ENCODE peak calls at places on chromosome 4, in six cellular contexts. Q is fibroblast of the aortic adventitia, Y is lung, T is dorsolateral prefrontal cortex, O is WERI-Rb-1, M is H9. I is an unnamed sample.

GRCh38 chr4:110615366-110616161 is 7.3 kb downstream of the PITX2 start:
- DNase-seq in Q (no peak), O (no peak), M (peak; percentile 78), T (no peak), Y (no peak), I (no peak)

GRCh38 chr4:27278615-27279014 is 418.0 kb downstream of the STIM2 start:
- DNase-seq in Y (no peak), M (peak; percentile 46), Q (peak; percentile 62), T (no peak), O (no peak), I (no peak)

GRCh38 chr4:85147481-85148076 is 181.1 kb upstream of the WDFY3 start:
- DNase-seq in M (peak; percentile 35), T (peak; percentile 56), O (peak; percentile 44), Q (peak; percentile 79), Y (no peak), I (peak; percentile 53)

GRCh38 chr4:55545133-55545532 is 1.6 kb downstream of the CLOCK start:
- DNase-seq in Y (no peak), T (no peak), M (no peak), O (no peak), Q (peak; percentile 27), I (no peak)

GRCh38 chr4:157992038-157992706 is 180.7 kb downstream of the GASK1B start:
- DNase-seq in T (no peak), O (peak; percentile 46), Q (peak; percentile 93), M (no peak), Y (peak; percentile 53), I (peak; percentile 50)

GRCh38 chr4:3062466-3062865 is 11.9 kb downstream of the HTT-AS start:
- DNase-seq in M (no peak), T (no peak), Q (peak; percentile 37), Y (no peak), O (no peak), I (no peak)

GRCh38 chr4:184434496-184435066 is 39.8 kb downstream of the IRF2 start:
- DNase-seq in T (no peak), Y (no peak), Q (no peak), M (no peak), O (no peak), I (no peak)

GRCh38 chr4:176444741-176445140 is 125.0 kb downstream of the SPCS3 start:
- DNase-seq in M (no peak), Y (no peak), Q (peak; percentile 90), O (no peak), T (no peak), I (no peak)

GRCh38 chr4:6362896-6363295 is 93.2 kb downstream of the WFS1 start:
- DNase-seq in Y (no peak), M (peak; percentile 73), Q (peak; percentile 18), O (no peak), T (no peak), I (no peak)

GRCh38 chr4:13783800-13784411 is 156.4 kb upstream of the BOD1L1 start:
- DNase-seq in M (no peak), O (no peak), Y (no peak), Q (peak; percentile 6), T (peak; percentile 82), I (no peak)

GRCh38 chr4:141763373-141763772 is 127.0 kb downstream of the IL15 start:
- DNase-seq in Q (no peak), O (no peak), M (no peak), T (no peak), Y (no peak), I (no peak)

GRCh38 chr4:140711910-140712309 is 44.3 kb downstream of the TBC1D9 start:
- DNase-seq in O (no peak), Q (no peak), Y (no peak), M (no peak), T (no peak), I (no peak)

GRCh38 chr4:185518494-185518893 is 16.8 kb downstream of the PDLIM3 start:
- DNase-seq in Y (no peak), O (no peak), M (no peak), Q (no peak), T (no peak), I (no peak)

GRCh38 chr4:103424853-103425252 is 226.7 kb upstream of the CENPE start:
- DNase-seq in M (no peak), Y (no peak), Q (no peak), O (no peak), T (no peak), I (no peak)

GRCh38 chr4:70913947-70914445 is 11.8 kb downstream of the MOB1B start:
- DNase-seq in T (no peak), Y (no peak), O (no peak), Q (no peak), M (no peak), I (no peak)

GRCh38 chr4:183610613-183611012 is 48.4 kb downstream of the RWDD4 start:
- DNase-seq in M (no peak), T (no peak), Q (peak; percentile 33), O (no peak), Y (peak; percentile 33), I (no peak)

GRCh38 chr4:19880205-19880604 is 371.5 kb upstream of the SLIT2 start:
- DNase-seq in Q (peak; percentile 2), T (no peak), O (no peak), Y (no peak), M (no peak), I (no peak)

GRCh38 chr4:95080969-95081368 is 323.2 kb downstream of the BMPR1B start:
- DNase-seq in Q (no peak), M (no peak), Y (no peak), O (no peak), T (no peak), I (no peak)

DNA sequence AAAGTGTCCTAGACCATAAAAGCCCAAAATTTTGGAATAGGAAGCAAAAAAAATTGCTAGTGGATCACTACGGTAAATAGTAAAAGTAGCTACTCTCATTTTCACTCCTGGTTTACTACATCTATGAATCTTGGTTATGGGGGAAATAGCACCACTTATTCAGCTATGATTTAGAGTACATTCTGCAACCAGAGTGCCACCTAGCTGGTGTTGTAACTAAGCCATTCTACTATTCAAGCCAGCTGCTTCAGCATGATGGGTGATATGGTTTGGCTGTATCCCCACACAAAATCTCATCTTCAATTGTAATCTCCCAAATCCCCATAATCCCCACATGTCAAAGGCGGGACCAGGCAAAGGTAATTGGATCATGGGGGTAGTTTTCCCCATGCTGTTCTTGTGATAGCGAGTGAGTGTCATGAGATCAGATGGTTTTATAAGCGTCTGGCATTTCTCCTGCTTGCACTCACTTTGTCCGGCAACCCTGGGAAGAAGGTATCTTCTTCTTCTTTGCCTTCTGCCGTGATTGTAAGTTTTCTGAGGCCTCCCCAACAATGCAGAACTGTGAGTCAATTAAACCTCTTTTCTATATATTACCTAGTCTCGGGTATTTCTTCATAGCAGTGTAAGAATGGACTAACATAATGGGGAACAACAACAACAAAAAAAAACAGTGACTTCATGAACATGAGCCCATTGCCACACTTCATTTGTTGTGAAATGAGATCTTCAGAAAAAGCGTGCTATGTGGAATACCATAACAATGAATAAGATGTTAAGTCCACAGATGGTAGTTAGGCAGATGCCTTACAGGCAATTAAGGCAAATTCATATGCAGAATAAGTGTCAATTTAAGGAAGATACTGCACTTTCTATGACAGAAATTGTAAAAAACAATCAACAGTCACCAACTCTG is 280.1 kb downstream of the PABPC4L start:
- DNase-seq in M (no peak), T (no peak), O (peak; percentile 82), Y (no peak), Q (peak; percentile 36), I (peak; percentile 11)
- TF ChIP-seq CTCF in M (no peak), T (no peak), O (peak; percentile 63), Y (no peak), Q (peak; percentile 32), I (peak; percentile 56)

GRCh38 chr4:170243662-170244288 is 154.0 kb upstream of the AADAT start:
- DNase-seq in O (no peak), T (no peak), M (no peak), Q (no peak), Y (no peak), I (no peak)
- TF ChIP-seq CTCF in O (no peak), T (no peak), M (no peak), Q (no peak), Y (no peak), I (no peak)

GRCh38 chr4:118034061-118034785 is at the start of gene NDST3:
- DNase-seq in M (peak; percentile 74), O (peak; percentile 90), Q (peak; percentile 17), T (peak; percentile 86), Y (peak; percentile 55), I (peak; percentile 86)
- TF ChIP-seq CTCF in M (peak; percentile 81), O (peak; percentile 86), Q (no peak), T (peak; percentile 70), Y (no peak), I (peak; percentile 91)

GRCh38 chr4:144318797-144319196 is 178.3 kb upstream of the GYPA start:
- DNase-seq in M (no peak), Y (no peak), T (no peak), Q (no peak), O (no peak), I (no peak)
- TF ChIP-seq CTCF in M (peak; percentile 43), Y (no peak), T (no peak), Q (no peak), O (peak; percentile 18), I (peak; percentile 8)

DNA sequence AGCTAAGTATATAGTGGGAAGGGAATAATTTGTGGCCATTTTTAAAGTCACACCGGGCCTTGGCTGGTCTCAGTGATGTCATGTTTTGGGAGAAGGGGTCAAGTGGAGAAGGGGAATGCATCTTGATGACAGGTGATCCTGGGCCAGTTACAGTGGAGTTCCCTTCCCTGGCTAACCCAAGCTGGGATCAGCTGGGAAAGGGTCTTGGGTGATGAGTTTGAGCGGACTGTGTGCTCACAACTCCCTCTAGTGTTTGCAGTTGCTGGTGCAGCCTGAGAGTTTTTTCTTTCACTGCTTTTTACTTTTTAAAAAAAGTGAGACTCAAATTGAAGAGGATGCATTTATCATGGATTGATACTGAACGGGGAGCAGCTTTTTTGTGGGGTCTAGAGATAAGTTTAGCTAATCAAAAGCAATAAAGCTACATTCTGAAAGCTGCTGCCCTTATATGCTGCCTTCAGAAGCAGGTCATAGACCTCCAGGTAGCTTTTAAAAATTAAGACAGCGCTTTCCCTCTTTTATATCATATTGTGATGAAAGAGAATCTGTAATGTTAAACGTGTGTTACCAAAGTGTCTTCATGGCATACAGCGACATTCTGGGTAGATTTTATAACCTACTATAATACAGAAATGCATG is 164.7 kb downstream of the DCLK2 start:
- DNase-seq in M (peak; percentile 58), O (peak; percentile 60), Q (peak; percentile 66), Y (no peak), T (no peak), I (peak; percentile 50)
- TF ChIP-seq CTCF in M (peak; percentile 93), O (peak; percentile 97), Q (peak; percentile 97), Y (peak; percentile 39), T (peak; percentile 89), I (peak; percentile 97)

DNA sequence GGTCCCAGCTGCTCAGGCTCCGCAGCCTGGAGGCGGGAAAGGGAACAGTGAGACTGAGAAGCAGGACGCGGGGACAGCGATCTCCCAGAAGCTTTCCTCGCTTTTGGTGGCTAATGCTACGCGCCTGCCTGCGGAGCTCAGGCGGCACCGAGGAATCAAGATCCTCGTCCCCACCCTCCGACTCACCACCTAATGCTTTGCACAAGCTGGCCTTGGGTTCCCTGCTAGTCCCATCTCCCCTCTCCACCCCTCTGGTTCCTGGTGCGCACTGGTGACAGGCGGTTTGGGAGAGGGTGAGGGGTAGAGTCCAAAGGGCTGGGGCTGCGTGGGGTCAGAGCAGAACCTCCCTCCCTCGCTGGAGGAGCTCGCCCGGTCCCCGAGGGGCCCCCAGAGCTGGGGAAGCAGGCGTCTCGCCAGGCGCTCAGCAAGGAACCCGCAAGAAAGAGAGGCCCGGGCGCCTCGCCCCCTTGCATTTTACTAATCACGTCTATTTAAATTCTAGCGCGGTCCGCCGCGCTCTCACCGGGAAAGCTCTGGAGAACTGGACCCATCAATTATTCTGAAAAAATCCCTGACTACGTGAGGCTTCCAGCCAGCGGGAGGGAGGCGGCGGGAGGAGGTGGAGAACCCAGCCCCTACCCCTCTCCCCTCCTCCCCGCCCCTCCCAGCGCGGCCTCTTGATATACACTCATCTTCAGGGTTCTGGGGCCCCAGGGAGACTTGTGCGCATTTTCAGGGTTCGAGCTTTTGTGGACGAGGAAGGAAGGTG is 9.1 kb downstream of the POU4F2 start:
- DNase-seq in O (no peak), Q (no peak), Y (no peak), M (peak; percentile 62), T (no peak), I (no peak)
- TF ChIP-seq CTCF in O (no peak), Q (no peak), Y (no peak), M (peak; percentile 15), T (no peak), I (no peak)

GRCh38 chr4:8308856-8309771 is 39.6 kb downstream of the HTRA3 start:
- DNase-seq in Q (peak; percentile 45), Y (no peak), T (peak; percentile 25), M (no peak), O (no peak), I (peak; percentile 13)
- TF ChIP-seq CTCF in Q (peak; percentile 26), Y (no peak), T (no peak), M (peak; percentile 21), O (no peak), I (no peak)